ENCODE peak calls at places on chromosome 15, in ten cellular contexts. One of them, this sample, is unnamed. For H3K4me1, the result is how much of the 10 kb centered on the place peaks cover.

GRCh38 chr15:49232407-49232806 is 62.4 kb downstream of the GALK2 start:
- DNase-seq in heart left ventricle: no peak
- DNase-seq in neural progenitor cell: no peak
- DNase-seq in breast epithelium: no peak
- DNase-seq in upper lobe of right lung: no peak
- DNase-seq in suprapubic skin: no peak
- DNase-seq in kidney: no peak
- DNase-seq in left ventricle myocardium inferior: no peak
- DNase-seq in astrocyte: no peak
- DNase-seq in sigmoid colon: no peak
- DNase-seq in this sample: no peak

GRCh38 chr15:37877851-37878577 is 56.4 kb upstream of the TMCO5A start:
- DNase-seq in upper lobe of right lung: no peak
- DNase-seq in left ventricle myocardium inferior: no peak
- DNase-seq in sigmoid colon: no peak
- DNase-seq in breast epithelium: no peak
- DNase-seq in neural progenitor cell: no peak
- DNase-seq in astrocyte: peak
- DNase-seq in heart left ventricle: no peak
- DNase-seq in suprapubic skin: no peak
- DNase-seq in kidney: no peak
- DNase-seq in this sample: no peak

GRCh38 chr15:64311566-64311965 is 44.4 kb downstream of the CSNK1G1 start:
- DNase-seq in upper lobe of right lung: no peak
- DNase-seq in sigmoid colon: no peak
- DNase-seq in neural progenitor cell: no peak
- DNase-seq in kidney: no peak
- DNase-seq in suprapubic skin: no peak
- DNase-seq in left ventricle myocardium inferior: no peak
- DNase-seq in heart left ventricle: no peak
- DNase-seq in astrocyte: no peak
- DNase-seq in breast epithelium: no peak
- DNase-seq in this sample: no peak

GRCh38 chr15:50353251-50353998 is 1.6 kb downstream of the GABPB1 start:
- DNase-seq in left ventricle myocardium inferior: no peak
- DNase-seq in sigmoid colon: no peak
- DNase-seq in astrocyte: peak
- DNase-seq in neural progenitor cell: no peak
- DNase-seq in suprapubic skin: no peak
- DNase-seq in breast epithelium: no peak
- DNase-seq in heart left ventricle: no peak
- DNase-seq in kidney: no peak
- DNase-seq in upper lobe of right lung: no peak
- DNase-seq in this sample: peak

GRCh38 chr15:95690631-95691340 is 639.7 kb upstream of the NR2F2 start:
- DNase-seq in sigmoid colon: no peak
- DNase-seq in suprapubic skin: no peak
- DNase-seq in left ventricle myocardium inferior: no peak
- DNase-seq in heart left ventricle: no peak
- DNase-seq in kidney: no peak
- DNase-seq in breast epithelium: no peak
- DNase-seq in neural progenitor cell: no peak
- DNase-seq in astrocyte: peak
- DNase-seq in upper lobe of right lung: no peak
- DNase-seq in this sample: no peak

GRCh38 chr15:57003418-57003817 is 85.0 kb downstream of the TCF12 start:
- DNase-seq in heart left ventricle: no peak
- DNase-seq in breast epithelium: no peak
- DNase-seq in sigmoid colon: no peak
- DNase-seq in left ventricle myocardium inferior: no peak
- DNase-seq in neural progenitor cell: no peak
- DNase-seq in upper lobe of right lung: no peak
- DNase-seq in kidney: no peak
- DNase-seq in astrocyte: peak
- DNase-seq in suprapubic skin: no peak
- DNase-seq in this sample: peak

GRCh38 chr15:86634992-86635608 is 555.4 kb downstream of the AGBL1 start:
- DNase-seq in heart left ventricle: no peak
- DNase-seq in neural progenitor cell: no peak
- DNase-seq in sigmoid colon: no peak
- DNase-seq in kidney: no peak
- DNase-seq in breast epithelium: no peak
- DNase-seq in suprapubic skin: no peak
- DNase-seq in astrocyte: no peak
- DNase-seq in left ventricle myocardium inferior: no peak
- DNase-seq in upper lobe of right lung: no peak
- DNase-seq in this sample: no peak

GRCh38 chr15:43465105-43465504 is 27.9 kb downstream of the TP53BP1 start:
- DNase-seq in kidney: no peak
- DNase-seq in breast epithelium: no peak
- DNase-seq in astrocyte: peak
- DNase-seq in neural progenitor cell: no peak
- DNase-seq in sigmoid colon: no peak
- DNase-seq in upper lobe of right lung: no peak
- DNase-seq in heart left ventricle: no peak
- DNase-seq in suprapubic skin: no peak
- DNase-seq in left ventricle myocardium inferior: no peak
- DNase-seq in this sample: peak

GRCh38 chr15:22811640-22812039 is 25.2 kb downstream of the NIPA1 start:
- DNase-seq in breast epithelium: no peak
- DNase-seq in neural progenitor cell: peak
- DNase-seq in suprapubic skin: peak
- DNase-seq in heart left ventricle: no peak
- DNase-seq in sigmoid colon: no peak
- DNase-seq in left ventricle myocardium inferior: peak
- DNase-seq in kidney: no peak
- DNase-seq in astrocyte: no peak
- DNase-seq in upper lobe of right lung: no peak
- DNase-seq in this sample: no peak

GRCh38 chr15:57079907-57080750 is 161.7 kb downstream of the TCF12 start:
- DNase-seq in astrocyte: no peak
- DNase-seq in upper lobe of right lung: no peak
- DNase-seq in kidney: no peak
- DNase-seq in left ventricle myocardium inferior: no peak
- DNase-seq in breast epithelium: no peak
- DNase-seq in sigmoid colon: no peak
- DNase-seq in suprapubic skin: no peak
- DNase-seq in neural progenitor cell: peak
- DNase-seq in heart left ventricle: no peak
- DNase-seq in this sample: no peak

GRCh38 chr15:40693904-40694705 is 869 bp upstream of the RAD51 start:
- DNase-seq in left ventricle myocardium inferior: no peak
- DNase-seq in suprapubic skin: no peak
- DNase-seq in breast epithelium: no peak
- DNase-seq in astrocyte: peak
- DNase-seq in heart left ventricle: no peak
- DNase-seq in kidney: no peak
- DNase-seq in sigmoid colon: no peak
- DNase-seq in upper lobe of right lung: no peak
- DNase-seq in neural progenitor cell: no peak
- DNase-seq in this sample: peak

GRCh38 chr15:60507596-60508424 is 28.9 kb upstream of the ICE2 start:
- DNase-seq in left ventricle myocardium inferior: no peak
- DNase-seq in breast epithelium: no peak
- DNase-seq in suprapubic skin: no peak
- DNase-seq in neural progenitor cell: peak
- DNase-seq in heart left ventricle: peak
- DNase-seq in astrocyte: peak
- DNase-seq in upper lobe of right lung: no peak
- DNase-seq in sigmoid colon: peak
- DNase-seq in kidney: no peak
- DNase-seq in this sample: peak

GRCh38 chr15:39658740-39659139 is 77.9 kb downstream of the THBS1 start:
- DNase-seq in heart left ventricle: no peak
- DNase-seq in astrocyte: no peak
- DNase-seq in sigmoid colon: no peak
- DNase-seq in left ventricle myocardium inferior: no peak
- DNase-seq in neural progenitor cell: no peak
- DNase-seq in breast epithelium: no peak
- DNase-seq in kidney: no peak
- DNase-seq in upper lobe of right lung: no peak
- DNase-seq in suprapubic skin: no peak
- DNase-seq in this sample: no peak

GRCh38 chr15:83846847-83847246 is 192.9 kb downstream of the ADAMTSL3 start:
- DNase-seq in astrocyte: peak
- DNase-seq in upper lobe of right lung: no peak
- DNase-seq in kidney: no peak
- DNase-seq in breast epithelium: no peak
- DNase-seq in heart left ventricle: no peak
- DNase-seq in left ventricle myocardium inferior: no peak
- DNase-seq in neural progenitor cell: no peak
- DNase-seq in sigmoid colon: no peak
- DNase-seq in suprapubic skin: no peak
- DNase-seq in this sample: peak

GRCh38 chr15:66278671-66279070 is 14.7 kb upstream of the DIS3L start:
- DNase-seq in breast epithelium: no peak
- DNase-seq in kidney: no peak
- DNase-seq in sigmoid colon: no peak
- DNase-seq in suprapubic skin: no peak
- DNase-seq in left ventricle myocardium inferior: no peak
- DNase-seq in neural progenitor cell: no peak
- DNase-seq in astrocyte: no peak
- DNase-seq in heart left ventricle: no peak
- DNase-seq in upper lobe of right lung: no peak
- DNase-seq in this sample: no peak

GRCh38 chr15:94042163-94042954 is 189.0 kb upstream of the MCTP2 start:
- DNase-seq in left ventricle myocardium inferior: no peak
- DNase-seq in neural progenitor cell: no peak
- DNase-seq in astrocyte: peak
- DNase-seq in sigmoid colon: no peak
- DNase-seq in breast epithelium: no peak
- DNase-seq in suprapubic skin: no peak
- DNase-seq in heart left ventricle: no peak
- DNase-seq in kidney: no peak
- DNase-seq in upper lobe of right lung: no peak
- DNase-seq in this sample: no peak

GRCh38 chr15:64288577-64288976 is 67.4 kb downstream of the CSNK1G1 start:
- DNase-seq in suprapubic skin: no peak
- DNase-seq in sigmoid colon: no peak
- DNase-seq in kidney: no peak
- DNase-seq in heart left ventricle: no peak
- DNase-seq in astrocyte: peak
- DNase-seq in upper lobe of right lung: no peak
- DNase-seq in left ventricle myocardium inferior: no peak
- DNase-seq in breast epithelium: no peak
- DNase-seq in neural progenitor cell: no peak
- DNase-seq in this sample: peak

GRCh38 chr15:93001881-93002280 is 87.1 kb downstream of the RGMA start:
- DNase-seq in sigmoid colon: no peak
- DNase-seq in left ventricle myocardium inferior: no peak
- DNase-seq in neural progenitor cell: no peak
- DNase-seq in breast epithelium: no peak
- DNase-seq in suprapubic skin: no peak
- DNase-seq in upper lobe of right lung: no peak
- DNase-seq in kidney: no peak
- DNase-seq in astrocyte: no peak
- DNase-seq in heart left ventricle: no peak
- DNase-seq in this sample: no peak
- H3K27ac ChIP-seq in sigmoid colon: no peak
- H3K27ac ChIP-seq in left ventricle myocardium inferior: no peak
- H3K27ac ChIP-seq in neural progenitor cell: no peak
- H3K27ac ChIP-seq in breast epithelium: no peak
- H3K27ac ChIP-seq in suprapubic skin: no peak
- H3K27ac ChIP-seq in upper lobe of right lung: no peak
- H3K27ac ChIP-seq in kidney: no peak
- H3K27ac ChIP-seq in astrocyte: no peak
- H3K27ac ChIP-seq in heart left ventricle: peak
- H3K27ac ChIP-seq in this sample: peak

GRCh38 chr15:72474912-72475601 is 927 bp downstream of the ARIH1 start:
- DNase-seq in left ventricle myocardium inferior: peak
- DNase-seq in upper lobe of right lung: peak
- DNase-seq in kidney: peak
- DNase-seq in sigmoid colon: peak
- DNase-seq in suprapubic skin: peak
- DNase-seq in astrocyte: peak
- DNase-seq in neural progenitor cell: peak
- DNase-seq in breast epithelium: peak
- DNase-seq in heart left ventricle: peak
- DNase-seq in this sample: peak
- TF ChIP-seq CTCF in left ventricle myocardium inferior: no peak
- TF ChIP-seq CTCF in upper lobe of right lung: no peak
- TF ChIP-seq CTCF in kidney: no peak
- TF ChIP-seq CTCF in sigmoid colon: no peak
- TF ChIP-seq CTCF in suprapubic skin: no peak
- TF ChIP-seq CTCF in astrocyte: no peak
- TF ChIP-seq CTCF in neural progenitor cell: no peak
- TF ChIP-seq CTCF in breast epithelium: no peak
- TF ChIP-seq CTCF in heart left ventricle: no peak
- TF ChIP-seq CTCF in this sample: no peak

DNA sequence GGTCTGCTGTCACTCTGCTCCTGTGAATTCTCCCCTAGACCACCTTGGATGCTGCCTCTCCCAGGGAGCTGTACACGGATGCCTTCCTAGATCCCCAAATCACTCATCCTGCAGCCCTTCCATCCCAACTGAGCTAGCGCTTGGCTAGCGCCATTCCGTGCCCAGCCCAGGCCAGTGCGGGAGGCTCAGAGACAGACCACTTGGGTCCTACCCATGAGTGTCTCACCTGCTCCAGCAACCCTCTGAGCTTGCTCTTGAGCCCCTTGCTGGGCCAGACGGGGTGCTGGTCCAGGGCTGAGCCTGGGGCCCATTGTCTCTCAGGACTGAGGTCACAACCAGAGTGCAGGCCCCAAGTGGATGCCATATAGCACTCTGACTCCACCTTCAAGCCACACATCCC is 17.7 kb downstream of the SH2D7 start:
- DNase-seq in breast epithelium: no peak
- DNase-seq in left ventricle myocardium inferior: no peak
- DNase-seq in heart left ventricle: no peak
- DNase-seq in kidney: no peak
- DNase-seq in upper lobe of right lung: peak
- DNase-seq in sigmoid colon: peak
- DNase-seq in astrocyte: no peak
- DNase-seq in neural progenitor cell: no peak
- DNase-seq in suprapubic skin: no peak
- DNase-seq in this sample: no peak
- H3K4me1 ChIP-seq in breast epithelium: under half
- H3K4me1 ChIP-seq in left ventricle myocardium inferior: under half
- H3K4me1 ChIP-seq in heart left ventricle: under half
- H3K4me1 ChIP-seq in kidney: under half
- H3K4me1 ChIP-seq in upper lobe of right lung: under half
- H3K4me1 ChIP-seq in sigmoid colon: under half
- H3K4me1 ChIP-seq in astrocyte: under half
- H3K4me1 ChIP-seq in neural progenitor cell: under half
- H3K4me1 ChIP-seq in suprapubic skin: under half
- H3K4me1 ChIP-seq in this sample: under half

DNA sequence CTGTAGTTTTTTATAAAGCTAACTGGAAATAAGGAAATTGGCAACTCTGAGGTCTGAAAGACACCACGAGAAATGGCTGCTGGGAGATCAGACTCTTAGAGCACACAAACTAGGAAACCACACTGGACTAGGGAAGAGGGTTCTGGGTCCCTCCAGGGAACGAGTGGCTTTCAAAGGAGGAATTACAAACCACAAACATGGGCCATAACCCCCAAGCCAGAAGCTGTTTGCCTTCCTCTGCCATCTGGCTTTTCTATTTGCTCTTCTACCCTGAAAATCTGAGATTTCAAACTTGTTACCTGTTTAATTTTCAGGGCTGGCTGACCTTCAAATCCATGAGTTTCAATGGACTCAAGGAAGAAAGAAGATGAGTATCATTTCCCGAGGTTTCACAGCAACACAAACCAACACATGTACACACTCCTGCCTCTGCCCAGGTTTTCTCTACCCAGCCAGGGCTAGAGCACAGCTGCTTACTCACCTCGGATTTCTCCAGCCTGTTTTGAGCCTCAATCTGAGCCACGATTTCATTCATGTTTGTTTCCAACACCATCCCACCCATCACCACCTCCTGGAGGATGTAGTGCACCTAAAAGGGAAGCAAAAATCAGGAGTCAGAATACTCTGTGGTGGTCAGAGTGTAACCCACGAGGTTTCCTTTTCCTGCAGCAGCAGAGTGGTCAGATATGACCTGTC is 22.6 kb upstream of the ANPEP start:
- DNase-seq in heart left ventricle: no peak
- DNase-seq in neural progenitor cell: no peak
- DNase-seq in breast epithelium: no peak
- DNase-seq in left ventricle myocardium inferior: no peak
- DNase-seq in upper lobe of right lung: no peak
- DNase-seq in suprapubic skin: no peak
- DNase-seq in astrocyte: peak
- DNase-seq in kidney: no peak
- DNase-seq in sigmoid colon: no peak
- DNase-seq in this sample: peak
- H3K27ac ChIP-seq in heart left ventricle: peak
- H3K27ac ChIP-seq in neural progenitor cell: no peak
- H3K27ac ChIP-seq in breast epithelium: peak
- H3K27ac ChIP-seq in left ventricle myocardium inferior: peak
- H3K27ac ChIP-seq in upper lobe of right lung: peak
- H3K27ac ChIP-seq in suprapubic skin: peak
- H3K27ac ChIP-seq in astrocyte: peak
- H3K27ac ChIP-seq in kidney: no peak
- H3K27ac ChIP-seq in sigmoid colon: peak
- H3K27ac ChIP-seq in this sample: peak